ENCODE peak calls at places on chromosomes 16 and 17, in four cellular contexts. P is K562, C is H1, F is HepG2. O is an unnamed sample.

GRCh38 chr17:7405413-7405881 is 1.6 kb upstream of the TMEM256 start:
- DNase-seq in P (peak), C (peak), F (no peak), O (no peak)

GRCh38 chr16:81097230-81097629 is 1.0 kb upstream of the GCSH start:
- DNase-seq in P (no peak), C (no peak), F (no peak), O (no peak)

GRCh38 chr16:82773018-82773417 is 146.2 kb downstream of the CDH13 start:
- DNase-seq in P (no peak), C (no peak), F (no peak), O (no peak)

GRCh38 chr16:8655184-8655717 is 19.2 kb upstream of the ABAT start:
- DNase-seq in P (peak), C (no peak), F (peak), O (peak)

GRCh38 chr17:82984751-82985435 is 94.5 kb upstream of the METRNL start:
- DNase-seq in P (no peak), C (no peak), F (no peak), O (no peak)

GRCh38 chr16:29837833-29838232 is 17.6 kb downstream of the MVP start:
- DNase-seq in P (no peak), C (no peak), F (no peak), O (peak)

GRCh38 chr16:2428051-2428786 is 1.0 kb upstream of the CCNF start:
- DNase-seq in P (peak), C (peak), F (no peak), O (no peak)

GRCh38 chr16:70160821-70161220 is 12.8 kb upstream of the CLEC18C start:
- DNase-seq in P (peak), C (no peak), F (no peak), O (no peak)

GRCh38 chr17:29640413-29640812 is 17.7 kb upstream of the CORO6 start:
- DNase-seq in P (no peak), C (no peak), F (no peak), O (peak)

GRCh38 chr17:77609553-77610517 is 348.7 kb upstream of the TNRC6C start:
- DNase-seq in P (no peak), C (peak), F (peak), O (no peak)

GRCh38 chr16:27310576-27311448 is 3.0 kb upstream of the IL4R start:
- DNase-seq in P (no peak), C (no peak), F (no peak), O (no peak)

GRCh38 chr16:275041-275621 is 613 bp downstream of the RGS11 start:
- DNase-seq in P (no peak), C (no peak), F (no peak), O (no peak)
- TF ChIP-seq EZH2 in P (no peak), C (peak), F (no peak), O (no peak)

GRCh38 chr16:4273858-4274291 is 1.1 kb upstream of the TFAP4 start:
- DNase-seq in P (no peak), C (peak), F (peak), O (peak)
- TF ChIP-seq JUN in P (no peak), C (no peak), F (no peak), O (no peak)

GRCh38 chr17:76134911-76135809 is 5.9 kb downstream of the FOXJ1 start:
- DNase-seq in P (no peak), C (peak), F (no peak), O (no peak)

GRCh38 chr17:76137026-76137350 is 4.1 kb downstream of the FOXJ1 start:
- DNase-seq in P (no peak), C (no peak), F (no peak), O (no peak)

GRCh38 chr17:76137351-76138233 is 3.5 kb downstream of the FOXJ1 start:
- DNase-seq in P (no peak), C (peak), F (no peak), O (no peak)

GRCh38 chr17:76135810-76136188 is 5.2 kb downstream of the FOXJ1 start:
- DNase-seq in P (no peak), C (no peak), F (no peak), O (no peak)

DNA sequence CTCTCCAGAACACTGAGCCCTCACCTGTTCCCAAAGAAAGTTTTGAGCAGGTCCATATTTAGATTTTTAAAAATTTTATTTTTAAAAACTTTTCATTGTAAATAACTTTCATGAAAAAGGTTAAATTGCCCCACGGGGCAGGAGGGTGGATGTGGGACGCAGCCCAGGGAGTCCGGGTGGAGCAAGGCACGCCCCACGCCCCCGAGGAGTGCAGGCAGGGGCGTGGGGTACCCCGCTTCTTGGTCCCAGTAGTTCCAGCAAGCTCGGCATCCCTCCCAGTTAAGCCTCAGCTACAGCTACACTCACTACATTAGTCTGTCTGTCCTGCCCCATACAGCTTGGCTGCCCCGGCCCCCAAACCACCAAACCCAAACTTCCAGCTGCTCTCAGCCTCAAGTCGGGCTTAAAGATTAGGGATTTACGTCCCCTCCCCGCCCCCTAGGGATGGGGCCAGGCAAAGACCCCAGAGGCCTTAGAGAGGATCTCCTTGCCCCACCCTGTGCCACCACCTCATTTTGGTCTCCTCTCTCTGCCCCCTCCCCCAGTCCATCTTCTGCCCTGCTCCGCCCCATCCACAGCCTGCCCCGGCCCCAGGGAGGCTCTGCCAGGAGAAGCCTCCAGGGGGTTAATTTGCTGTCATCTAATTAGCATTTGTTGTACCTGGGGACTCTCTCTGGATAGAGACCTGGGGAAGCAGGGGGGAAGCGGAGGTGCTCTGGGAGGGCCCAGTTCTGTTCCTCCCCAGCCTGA is 4.6 kb downstream of the FOXJ1 start:
- DNase-seq in P (no peak), C (peak), F (no peak), O (no peak)
- TF ChIP-seq EZH2 in P (no peak), C (no peak), F (no peak), O (no peak)

GRCh38 chr16:7408700-7409340 is 76.2 kb downstream of the RBFOX1 start:
- DNase-seq in P (no peak), C (no peak), F (no peak), O (no peak)
- TF ChIP-seq JUN in P (no peak), C (no peak), F (no peak), O (no peak)

GRCh38 chr16:66926171-66926570 is 836 bp upstream of the RRAD start:
- DNase-seq in P (no peak), C (no peak), F (no peak), O (no peak)

GRCh38 chr16:66923866-66924265 is 1.5 kb downstream of the RRAD start:
- DNase-seq in P (no peak), C (no peak), F (no peak), O (no peak)

GRCh38 chr16:66924527-66925321 is 611 bp downstream of the RRAD start:
- DNase-seq in P (peak), C (peak), F (no peak), O (no peak)

GRCh38 chr16:66927012-66927436 is 1.7 kb upstream of the RRAD start:
- DNase-seq in P (no peak), C (no peak), F (peak), O (no peak)

GRCh38 chr16:66925322-66925840 is at the start of gene RRAD:
- DNase-seq in P (peak), C (peak), F (no peak), O (peak)
- TF ChIP-seq EZH2 in P (no peak), C (peak), F (peak), O (peak)

GRCh38 chr17:58285422-58285810 is 4.7 kb upstream of the MPO start:
- DNase-seq in P (no peak), C (peak), F (no peak), O (no peak)
- TF ChIP-seq JUN in P (no peak), C (no peak), F (no peak), O (no peak)